ENCODE peak calls at places on chromosomes 5 and 9, in four cellular contexts. R is hepatocyte, U is breast epithelium, A is fibroblast of lung. F is an unnamed sample. For H3K4me1, the result is how much of the 10 kb centered on the place peaks cover.

GRCh38 chr5:52893105-52893504 is 96.0 kb upstream of the ITGA2 start:
- DNase-seq in U (no peak), R (no peak), A (peak), F (no peak)

GRCh38 chr5:139312075-139312474 is 18.5 kb downstream of the MATR3 start:
- DNase-seq in A (no peak), U (no peak), R (no peak), F (no peak)

GRCh38 chr5:111144352-111144930 is 52.3 kb downstream of the WDR36 start:
- DNase-seq in R (no peak), A (peak), U (no peak), F (no peak)

GRCh38 chr9:82606761-82607382 is 456.1 kb downstream of the RASEF start:
- DNase-seq in R (peak), U (no peak), A (peak), F (no peak)

GRCh38 chr9:36970007-36970888 is 63.8 kb downstream of the PAX5 start:
- DNase-seq in R (no peak), A (no peak), U (no peak), F (no peak)

GRCh38 chr9:77899679-77900354 is 131.8 kb downstream of the GNAQ start:
- DNase-seq in U (no peak), A (peak), R (no peak), F (no peak)

GRCh38 chr9:71987471-71988371 is 72.7 kb downstream of the C9orf57 start:
- DNase-seq in U (no peak), A (peak), R (peak), F (no peak)

GRCh38 chr5:1827410-1828397 is 26.5 kb downstream of the NDUFS6 start:
- DNase-seq in U (no peak), R (no peak), A (no peak), F (peak)

GRCh38 chr5:103347729-103348128 is 89.2 kb downstream of the MACIR start:
- DNase-seq in R (peak), U (no peak), A (peak), F (no peak)

GRCh38 chr9:101117091-101117490 is 88.6 kb downstream of the PLPPR1 start:
- DNase-seq in R (no peak), U (no peak), A (no peak), F (no peak)

GRCh38 chr9:104927912-104928740 is at the start of gene ABCA1:
- DNase-seq in R (peak), A (peak), U (peak), F (peak)

GRCh38 chr9:134382733-134383132 is 56.5 kb downstream of the RXRA start:
- DNase-seq in R (peak), U (no peak), A (no peak), F (peak)

GRCh38 chr9:134381262-134381661 is 55.0 kb downstream of the RXRA start:
- DNase-seq in A (no peak), R (no peak), U (no peak), F (no peak)

GRCh38 chr9:134383148-134383547 is 56.9 kb downstream of the RXRA start:
- DNase-seq in U (no peak), R (no peak), A (no peak), F (no peak)

GRCh38 chr9:134379774-134380431 is 53.6 kb downstream of the RXRA start:
- DNase-seq in A (peak), U (no peak), R (no peak), F (no peak)

DNA sequence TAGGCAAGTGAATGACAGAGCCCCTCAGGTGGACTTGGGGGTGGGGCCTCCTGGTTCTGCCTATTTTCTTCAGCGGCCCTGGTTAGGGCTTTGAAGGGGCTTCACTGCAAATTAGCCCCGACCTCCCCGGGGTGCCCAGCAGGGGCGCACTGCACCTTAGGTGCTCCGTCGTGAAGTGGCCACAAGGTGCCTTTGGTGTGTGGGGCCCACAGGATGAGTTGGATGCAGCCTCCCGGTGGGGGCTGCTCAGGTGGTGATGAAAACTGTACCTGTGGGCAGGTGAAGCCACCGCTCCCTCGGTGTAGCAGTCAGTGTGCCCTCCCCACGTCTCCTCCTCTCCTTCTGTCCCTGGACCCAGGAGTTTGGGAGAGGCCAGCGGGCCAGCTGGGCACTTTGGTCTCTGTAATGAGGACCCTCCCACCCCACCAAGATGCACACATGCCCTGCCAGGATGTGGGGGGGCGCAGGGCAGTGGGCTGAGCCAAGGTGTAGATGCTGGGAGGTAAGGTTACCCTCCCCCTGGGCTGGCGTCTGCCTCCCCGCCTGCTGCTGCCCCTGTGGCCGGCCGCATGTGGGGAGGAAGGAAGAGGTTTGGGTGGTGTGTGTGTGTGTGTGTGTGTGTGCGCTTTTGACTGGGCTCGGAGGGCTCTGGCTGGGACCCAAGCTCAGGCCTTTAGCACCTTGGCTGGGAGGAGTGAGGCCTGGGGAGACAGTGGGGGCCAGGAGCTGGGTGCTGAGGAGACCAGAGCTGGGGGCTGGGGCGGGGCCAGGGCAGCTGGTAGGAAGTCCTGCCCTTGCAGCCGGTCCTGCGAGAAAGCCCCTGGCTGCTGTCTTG is 55.6 kb downstream of the RXRA start:
- DNase-seq in U (no peak), R (peak), A (peak), F (peak)
- H3K4me1 ChIP-seq in U (under half), R (half or more), A (under half), F (half or more)

GRCh38 chr9:114906922-114907571 is 23.3 kb downstream of the TNFSF8 start:
- DNase-seq in U (no peak), R (peak), A (peak), F (no peak)
- H3K4me1 ChIP-seq in U (under half), R (under half), A (under half), F (under half)

DNA sequence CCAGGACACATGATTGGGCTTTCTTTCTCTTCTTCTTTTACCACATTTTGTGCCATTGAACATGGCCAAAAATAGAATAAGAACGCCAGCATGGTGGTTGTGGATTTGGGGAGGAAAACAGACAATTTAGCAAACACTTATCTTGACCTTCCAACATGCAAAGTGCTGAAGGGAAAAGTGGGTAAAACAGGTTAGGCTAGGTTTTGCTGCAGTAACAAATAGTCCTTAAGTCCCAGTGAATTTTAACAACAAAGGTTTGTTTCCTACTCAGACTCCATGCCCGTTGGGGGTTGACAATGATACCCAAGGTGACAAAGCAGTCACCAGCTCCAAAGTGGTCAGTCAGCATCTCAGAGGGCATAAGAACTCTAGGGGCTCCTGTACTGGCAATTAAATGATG is 43.2 kb upstream of the STC2 start:
- DNase-seq in U (no peak), R (no peak), A (no peak), F (no peak)
- H3K4me1 ChIP-seq in U (under half), R (under half), A (under half), F (under half)

GRCh38 chr9:70069734-70070133 is 26.1 kb downstream of the MAMDC2 start:
- DNase-seq in A (no peak), R (no peak), U (no peak), F (no peak)

GRCh38 chr9:70073193-70073592 is 29.5 kb downstream of the MAMDC2 start:
- DNase-seq in U (no peak), R (no peak), A (peak), F (no peak)

GRCh38 chr9:70076678-70077077 is 33.0 kb downstream of the MAMDC2 start:
- DNase-seq in R (no peak), A (no peak), U (no peak), F (no peak)

GRCh38 chr9:70079364-70080103 is 35.9 kb downstream of the MAMDC2 start:
- DNase-seq in A (no peak), R (no peak), U (no peak), F (no peak)

DNA sequence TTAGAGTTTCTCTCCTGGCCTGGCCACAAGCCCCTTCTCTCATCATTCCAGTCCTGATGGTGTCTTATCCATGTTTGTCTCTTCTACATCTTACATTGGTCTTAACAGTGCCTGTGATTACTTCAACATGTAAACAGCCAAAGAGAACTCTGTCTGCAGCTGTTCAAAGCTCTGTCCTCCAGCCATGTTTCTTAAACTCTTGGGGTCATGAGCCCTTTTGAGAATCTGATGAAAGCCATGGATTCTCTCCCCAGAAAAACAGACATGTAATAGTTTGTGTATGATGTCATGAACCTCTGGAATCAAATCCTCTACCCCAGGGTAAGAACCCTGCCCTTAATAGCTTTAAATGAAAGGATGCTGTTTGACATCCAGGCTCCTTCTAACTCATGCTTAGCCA is 30.1 kb downstream of the MAMDC2 start:
- DNase-seq in R (no peak), A (no peak), U (no peak), F (no peak)
- H3K4me1 ChIP-seq in R (under half), A (under half), U (under half), F (under half)

GRCh38 chr9:75451045-75451444 is 362.7 kb downstream of the OSTF1 start:
- DNase-seq in A (no peak), R (no peak), U (no peak), F (no peak)

GRCh38 chr9:75451505-75451904 is 363.2 kb downstream of the OSTF1 start:
- DNase-seq in U (no peak), R (no peak), A (peak), F (no peak)

GRCh38 chr9:75447281-75447680 is 359.0 kb downstream of the OSTF1 start:
- DNase-seq in U (no peak), A (no peak), R (no peak), F (no peak)

GRCh38 chr9:75448281-75448680 is 360.0 kb downstream of the OSTF1 start:
- DNase-seq in U (no peak), R (no peak), A (peak), F (no peak)

DNA sequence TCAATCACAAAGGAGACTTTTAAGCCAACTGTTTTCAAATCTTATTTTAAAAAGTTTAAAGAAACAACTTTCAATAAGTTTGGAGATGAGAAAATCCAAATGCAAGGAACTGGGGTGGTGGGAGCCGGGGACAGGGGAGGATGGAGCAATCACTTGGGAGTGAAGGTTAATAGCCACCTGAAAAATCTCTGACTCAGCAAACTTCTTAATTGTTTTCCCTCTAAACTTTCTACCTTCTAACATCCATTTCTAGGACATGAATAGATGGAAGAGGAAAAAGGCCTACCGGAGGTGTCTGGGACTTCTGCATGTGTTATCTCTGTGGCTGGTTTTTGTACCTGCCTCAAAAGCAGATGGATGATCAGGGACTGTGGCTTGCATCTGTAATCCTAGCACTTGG is 360.6 kb downstream of the OSTF1 start:
- DNase-seq in A (no peak), U (no peak), R (no peak), F (no peak)
- H3K4me1 ChIP-seq in A (under half), U (under half), R (under half), F (under half)

GRCh38 chr5:147437161-147437596 is 72.7 kb downstream of the DPYSL3 start:
- DNase-seq in U (no peak), R (no peak), A (peak), F (no peak)

GRCh38 chr5:147436596-147436995 is 73.3 kb downstream of the DPYSL3 start:
- DNase-seq in A (no peak), U (no peak), R (no peak), F (no peak)

GRCh38 chr5:147442134-147442726 is 67.6 kb downstream of the DPYSL3 start:
- DNase-seq in R (no peak), U (no peak), A (no peak), F (no peak)

GRCh38 chr5:147441191-147441695 is 68.6 kb downstream of the DPYSL3 start:
- DNase-seq in R (no peak), A (no peak), U (no peak), F (no peak)

DNA sequence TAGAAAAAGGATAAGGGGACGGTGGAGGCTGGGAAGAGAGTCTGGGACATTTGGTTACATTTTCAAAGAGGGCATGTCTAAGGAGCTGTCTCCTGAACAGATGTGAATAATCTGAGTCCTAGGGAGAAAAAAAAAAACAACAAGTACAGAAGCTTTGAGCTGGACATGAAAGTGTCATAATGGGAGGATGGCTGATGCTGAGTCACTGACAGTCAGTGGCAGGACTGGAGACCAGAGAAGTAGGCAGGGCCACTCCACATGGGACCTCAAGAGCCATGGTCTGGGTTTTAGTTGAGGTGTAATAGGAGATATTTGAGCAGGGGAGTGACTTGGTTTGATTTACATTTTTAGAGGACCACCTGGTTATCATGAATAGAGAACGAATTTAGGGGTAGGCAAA is 70.6 kb downstream of the DPYSL3 start:
- DNase-seq in A (peak), U (no peak), R (no peak), F (no peak)
- H3K4me1 ChIP-seq in A (under half), U (under half), R (under half), F (under half)

GRCh38 chr5:128349044-128349629 is 188.9 kb downstream of the FBN2 start:
- DNase-seq in R (peak), U (no peak), A (peak), F (no peak)
- H3K4me1 ChIP-seq in R (under half), U (under half), A (under half), F (under half)

GRCh38 chr5:673140-673836 is 19.9 kb downstream of the TPPP start:
- DNase-seq in A (no peak), R (no peak), U (peak), F (no peak)
- H3K4me1 ChIP-seq in A (under half), R (under half), U (under half), F (under half)

F was measured in mucosa of descending colon.